ENCODE peak calls at places on chromosome 16, in ten cellular contexts. One of them, this sample, is unnamed.
A peak's percentile ranks its signal among the peaks of the same experiment; 100 is the strongest.

GRCh38 chr16:64629622-64630021 is 492.2 kb downstream of the CDH11 start:
- DNase-seq in pancreas: no peak
- DNase-seq in OCI-LY7: no peak
- DNase-seq in iPS DF 6.9: no peak
- DNase-seq in HAP-1: no peak
- DNase-seq in GM23248: peak; percentile 51
- DNase-seq in mucosa of descending colon: no peak
- DNase-seq in stomach: no peak
- DNase-seq in PC-9: no peak
- DNase-seq in tibial nerve: no peak
- DNase-seq in this sample: no peak

GRCh38 chr16:15574614-15574948 is 68.4 kb downstream of the MARF1 start:
- DNase-seq in pancreas: no peak
- DNase-seq in OCI-LY7: no peak
- DNase-seq in iPS DF 6.9: no peak
- DNase-seq in HAP-1: no peak
- DNase-seq in GM23248: no peak
- DNase-seq in mucosa of descending colon: no peak
- DNase-seq in stomach: no peak
- DNase-seq in PC-9: no peak
- DNase-seq in tibial nerve: no peak
- DNase-seq in this sample: no peak

GRCh38 chr16:86618431-86619262 is 40.3 kb downstream of the FOXL1 start:
- DNase-seq in pancreas: no peak
- DNase-seq in OCI-LY7: no peak
- DNase-seq in iPS DF 6.9: no peak
- DNase-seq in HAP-1: no peak
- DNase-seq in GM23248: peak; percentile 25
- DNase-seq in mucosa of descending colon: no peak
- DNase-seq in stomach: no peak
- DNase-seq in PC-9: no peak
- DNase-seq in tibial nerve: no peak
- DNase-seq in this sample: peak; percentile 50

GRCh38 chr16:54655171-54655590 is 275.5 kb upstream of the IRX5 start:
- DNase-seq in pancreas: no peak
- DNase-seq in OCI-LY7: no peak
- DNase-seq in iPS DF 6.9: no peak
- DNase-seq in HAP-1: no peak
- DNase-seq in GM23248: peak; percentile 40
- DNase-seq in mucosa of descending colon: no peak
- DNase-seq in stomach: peak; percentile 83
- DNase-seq in PC-9: no peak
- DNase-seq in tibial nerve: peak; percentile 10
- DNase-seq in this sample: peak; percentile 55

GRCh38 chr16:4693956-4694663 is 748 bp downstream of the NUDT16L1 start:
- DNase-seq in pancreas: no peak
- DNase-seq in OCI-LY7: peak; percentile 56
- DNase-seq in iPS DF 6.9: no peak
- DNase-seq in HAP-1: no peak
- DNase-seq in GM23248: peak; percentile 62
- DNase-seq in mucosa of descending colon: peak; percentile 81
- DNase-seq in stomach: peak; percentile 57
- DNase-seq in PC-9: no peak
- DNase-seq in tibial nerve: no peak
- DNase-seq in this sample: peak; percentile 81

GRCh38 chr16:49767998-49768397 is 87.9 kb downstream of the ZNF423 start:
- DNase-seq in pancreas: no peak
- DNase-seq in OCI-LY7: no peak
- DNase-seq in iPS DF 6.9: no peak
- DNase-seq in HAP-1: no peak
- DNase-seq in GM23248: no peak
- DNase-seq in mucosa of descending colon: no peak
- DNase-seq in stomach: no peak
- DNase-seq in PC-9: no peak
- DNase-seq in tibial nerve: no peak
- DNase-seq in this sample: no peak

GRCh38 chr16:9364721-9365693 is 273.6 kb downstream of the HAPSTR1 start:
- DNase-seq in pancreas: peak; percentile 94
- DNase-seq in OCI-LY7: no peak
- DNase-seq in iPS DF 6.9: no peak
- DNase-seq in HAP-1: no peak
- DNase-seq in GM23248: no peak
- DNase-seq in mucosa of descending colon: peak; percentile 49
- DNase-seq in stomach: no peak
- DNase-seq in PC-9: no peak
- DNase-seq in tibial nerve: peak; percentile 72
- DNase-seq in this sample: no peak

GRCh38 chr16:49492090-49492801 is 118.6 kb downstream of the C16orf78 start:
- DNase-seq in pancreas: no peak
- DNase-seq in OCI-LY7: peak; percentile 70
- DNase-seq in iPS DF 6.9: peak; percentile 45
- DNase-seq in HAP-1: peak; percentile 39
- DNase-seq in GM23248: peak; percentile 39
- DNase-seq in mucosa of descending colon: no peak
- DNase-seq in stomach: peak; percentile 44
- DNase-seq in PC-9: no peak
- DNase-seq in tibial nerve: no peak
- DNase-seq in this sample: peak; percentile 31

GRCh38 chr16:50154369-50154947 is 1.4 kb downstream of the TENT4B start:
- DNase-seq in pancreas: peak; percentile 39
- DNase-seq in OCI-LY7: no peak
- DNase-seq in iPS DF 6.9: no peak
- DNase-seq in HAP-1: no peak
- DNase-seq in GM23248: peak; percentile 42
- DNase-seq in mucosa of descending colon: no peak
- DNase-seq in stomach: no peak
- DNase-seq in PC-9: no peak
- DNase-seq in tibial nerve: peak; percentile 17
- DNase-seq in this sample: peak; percentile 37

GRCh38 chr16:30041841-30042240 is 10.8 kb upstream of the TLCD3B start:
- DNase-seq in pancreas: no peak
- DNase-seq in OCI-LY7: peak; percentile 39
- DNase-seq in iPS DF 6.9: no peak
- DNase-seq in HAP-1: no peak
- DNase-seq in GM23248: peak; percentile 65
- DNase-seq in mucosa of descending colon: no peak
- DNase-seq in stomach: no peak
- DNase-seq in PC-9: no peak
- DNase-seq in tibial nerve: peak; percentile 16
- DNase-seq in this sample: peak; percentile 39

GRCh38 chr16:27572711-27573110 is 22.8 kb downstream of the KATNIP start:
- DNase-seq in pancreas: no peak
- DNase-seq in OCI-LY7: no peak
- DNase-seq in iPS DF 6.9: no peak
- DNase-seq in HAP-1: no peak
- DNase-seq in GM23248: peak; percentile 27
- DNase-seq in mucosa of descending colon: no peak
- DNase-seq in stomach: no peak
- DNase-seq in PC-9: no peak
- DNase-seq in tibial nerve: peak; percentile 34
- DNase-seq in this sample: no peak

GRCh38 chr16:81511371-81511770 is 66.8 kb downstream of the CMIP start:
- DNase-seq in pancreas: no peak
- DNase-seq in OCI-LY7: no peak
- DNase-seq in iPS DF 6.9: no peak
- DNase-seq in HAP-1: no peak
- DNase-seq in GM23248: peak; percentile 79
- DNase-seq in mucosa of descending colon: no peak
- DNase-seq in stomach: no peak
- DNase-seq in PC-9: peak; percentile 99
- DNase-seq in tibial nerve: no peak
- DNase-seq in this sample: no peak

GRCh38 chr16:81261049-81261648 is 22.7 kb downstream of the BCO1 start:
- DNase-seq in pancreas: no peak
- DNase-seq in OCI-LY7: peak; percentile 31
- DNase-seq in iPS DF 6.9: no peak
- DNase-seq in HAP-1: no peak
- DNase-seq in GM23248: peak; percentile 36
- DNase-seq in mucosa of descending colon: no peak
- DNase-seq in stomach: peak; percentile 31
- DNase-seq in PC-9: no peak
- DNase-seq in tibial nerve: no peak
- DNase-seq in this sample: no peak

GRCh38 chr16:49351119-49351518 is 22.5 kb upstream of the C16orf78 start:
- DNase-seq in pancreas: no peak
- DNase-seq in OCI-LY7: no peak
- DNase-seq in iPS DF 6.9: no peak
- DNase-seq in HAP-1: no peak
- DNase-seq in GM23248: no peak
- DNase-seq in mucosa of descending colon: no peak
- DNase-seq in stomach: no peak
- DNase-seq in PC-9: no peak
- DNase-seq in tibial nerve: no peak
- DNase-seq in this sample: no peak

GRCh38 chr16:3513892-3514600 is 13.2 kb downstream of the CLUAP1 start:
- DNase-seq in pancreas: no peak
- DNase-seq in OCI-LY7: no peak
- DNase-seq in iPS DF 6.9: no peak
- DNase-seq in HAP-1: no peak
- DNase-seq in GM23248: no peak
- DNase-seq in mucosa of descending colon: no peak
- DNase-seq in stomach: no peak
- DNase-seq in PC-9: peak; percentile 71
- DNase-seq in tibial nerve: no peak
- DNase-seq in this sample: no peak
- H3K36me3 ChIP-seq in pancreas: no peaks in the 10 kb centered on the region
- H3K36me3 ChIP-seq in OCI-LY7: peaks cover 4% of the 10 kb centered on the region
- H3K36me3 ChIP-seq in iPS DF 6.9: peaks cover 5% of the 10 kb centered on the region
- H3K36me3 ChIP-seq in HAP-1: peaks cover 15% of the 10 kb centered on the region
- H3K36me3 ChIP-seq in GM23248: peaks cover 41% of the 10 kb centered on the region
- H3K36me3 ChIP-seq in mucosa of descending colon: no peaks in the 10 kb centered on the region
- H3K36me3 ChIP-seq in stomach: peaks cover 100% of the 10 kb centered on the region
- H3K36me3 ChIP-seq in PC-9: peaks cover 12% of the 10 kb centered on the region
- H3K36me3 ChIP-seq in tibial nerve: no peaks in the 10 kb centered on the region
- H3K36me3 ChIP-seq in this sample: peaks cover 46% of the 10 kb centered on the region

GRCh38 chr16:12347365-12347764 is 370.8 kb downstream of the SNX29 start:
- DNase-seq in pancreas: no peak
- DNase-seq in OCI-LY7: peak; percentile 56
- DNase-seq in iPS DF 6.9: no peak
- DNase-seq in HAP-1: no peak
- DNase-seq in GM23248: no peak
- DNase-seq in mucosa of descending colon: no peak
- DNase-seq in stomach: no peak
- DNase-seq in PC-9: no peak
- DNase-seq in tibial nerve: no peak
- DNase-seq in this sample: no peak
- H3K4me1 ChIP-seq in pancreas: no peaks in the 10 kb centered on the region
- H3K4me1 ChIP-seq in OCI-LY7: peaks cover 43% of the 10 kb centered on the region
- H3K4me1 ChIP-seq in iPS DF 6.9: no peaks in the 10 kb centered on the region
- H3K4me1 ChIP-seq in HAP-1: no peaks in the 10 kb centered on the region
- H3K4me1 ChIP-seq in GM23248: no peaks in the 10 kb centered on the region
- H3K4me1 ChIP-seq in mucosa of descending colon: no peaks in the 10 kb centered on the region
- H3K4me1 ChIP-seq in stomach: no peaks in the 10 kb centered on the region
- H3K4me1 ChIP-seq in PC-9: peaks cover 1% of the 10 kb centered on the region
- H3K4me1 ChIP-seq in tibial nerve: no peaks in the 10 kb centered on the region
- H3K4me1 ChIP-seq in this sample: no peaks in the 10 kb centered on the region

DNA sequence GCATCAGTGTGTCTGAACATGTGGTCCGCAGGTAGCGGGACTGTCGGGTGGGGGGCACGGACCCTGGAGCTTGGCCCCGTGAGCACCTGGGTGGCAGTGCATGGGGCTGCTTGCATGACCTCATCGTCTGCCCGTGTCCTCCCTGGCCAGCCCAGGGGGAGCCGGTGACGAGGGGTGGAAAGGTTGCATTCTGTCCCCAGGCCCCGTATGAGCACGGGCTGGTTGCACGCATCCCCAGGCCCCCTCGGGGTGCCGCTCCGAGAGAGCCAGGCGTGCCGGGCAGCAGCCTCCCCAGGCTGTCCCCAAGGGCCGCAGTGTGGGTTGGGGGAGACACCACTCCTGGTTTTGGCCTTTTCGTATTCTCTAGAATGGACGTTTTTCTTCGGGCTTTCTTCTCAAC is 29.9 kb downstream of the TSC2 start:
- DNase-seq in pancreas: no peak
- DNase-seq in OCI-LY7: no peak
- DNase-seq in iPS DF 6.9: no peak
- DNase-seq in HAP-1: no peak
- DNase-seq in GM23248: no peak
- DNase-seq in mucosa of descending colon: no peak
- DNase-seq in stomach: no peak
- DNase-seq in PC-9: no peak
- DNase-seq in tibial nerve: no peak
- DNase-seq in this sample: no peak
- H3K36me3 ChIP-seq in pancreas: no peaks in the 10 kb centered on the region
- H3K36me3 ChIP-seq in OCI-LY7: peaks cover 13% of the 10 kb centered on the region
- H3K36me3 ChIP-seq in iPS DF 6.9: peaks cover 25% of the 10 kb centered on the region
- H3K36me3 ChIP-seq in HAP-1: peaks cover 7% of the 10 kb centered on the region
- H3K36me3 ChIP-seq in GM23248: no peaks in the 10 kb centered on the region
- H3K36me3 ChIP-seq in mucosa of descending colon: peaks cover 4% of the 10 kb centered on the region
- H3K36me3 ChIP-seq in stomach: peaks cover 100% of the 10 kb centered on the region
- H3K36me3 ChIP-seq in PC-9: no peaks in the 10 kb centered on the region
- H3K36me3 ChIP-seq in tibial nerve: peaks cover 19% of the 10 kb centered on the region
- H3K36me3 ChIP-seq in this sample: peaks cover 11% of the 10 kb centered on the region

DNA sequence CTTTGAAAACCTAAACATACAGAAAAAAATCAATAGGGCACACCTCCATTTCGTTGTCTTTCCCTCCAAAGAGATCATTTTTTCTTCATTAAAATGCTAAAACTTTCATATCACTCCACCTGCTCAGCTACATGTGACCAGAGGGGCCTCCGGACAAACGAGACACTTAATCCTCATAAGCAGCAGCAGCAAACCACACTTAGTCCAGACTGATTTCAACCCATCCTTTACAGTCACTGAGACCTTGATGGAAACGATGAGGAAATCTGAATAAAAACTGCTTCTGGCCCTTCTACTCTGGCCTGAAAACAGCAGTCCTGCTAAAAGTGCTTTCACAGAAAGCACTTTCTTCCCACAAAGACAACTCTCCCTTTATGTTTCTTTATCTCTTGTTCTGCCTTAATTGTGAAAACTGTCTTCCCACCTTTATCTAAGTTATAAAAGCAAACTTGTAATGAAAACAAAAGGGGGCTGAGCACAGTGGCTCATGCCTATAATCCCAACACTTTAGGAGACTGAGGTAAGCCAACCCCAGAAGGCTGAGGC is 4.6 kb downstream of the ANKRD11 start:
- DNase-seq in pancreas: no peak
- DNase-seq in OCI-LY7: peak; percentile 31
- DNase-seq in iPS DF 6.9: no peak
- DNase-seq in HAP-1: peak; percentile 37
- DNase-seq in GM23248: no peak
- DNase-seq in mucosa of descending colon: no peak
- DNase-seq in stomach: no peak
- DNase-seq in PC-9: no peak
- DNase-seq in tibial nerve: no peak
- DNase-seq in this sample: no peak
- H3K4me1 ChIP-seq in pancreas: peaks cover 37% of the 10 kb centered on the region
- H3K4me1 ChIP-seq in OCI-LY7: peaks cover 77% of the 10 kb centered on the region
- H3K4me1 ChIP-seq in iPS DF 6.9: peaks cover 6% of the 10 kb centered on the region
- H3K4me1 ChIP-seq in HAP-1: peaks cover 39% of the 10 kb centered on the region
- H3K4me1 ChIP-seq in GM23248: peaks cover 44% of the 10 kb centered on the region
- H3K4me1 ChIP-seq in mucosa of descending colon: peaks cover 61% of the 10 kb centered on the region
- H3K4me1 ChIP-seq in stomach: peaks cover 71% of the 10 kb centered on the region
- H3K4me1 ChIP-seq in PC-9: peaks cover 45% of the 10 kb centered on the region
- H3K4me1 ChIP-seq in tibial nerve: no peaks in the 10 kb centered on the region
- H3K4me1 ChIP-seq in this sample: peaks cover 49% of the 10 kb centered on the region

This sample was measured in cardiac muscle cell.